ENCODE peak calls at places on chromosomes 12 and 14, in nine cellular contexts. O, I, G, R, V, S, F, A and C are unnamed samples.

GRCh38 chr14:103628221-103628683 is 759 bp upstream of the KLC1 start:
- DNase-seq in O (peak; percentile 82), I (no peak), G (peak; percentile 6), R (peak; percentile 36), V (peak; percentile 52), S (peak; percentile 72), F (peak; percentile 75), A (peak; percentile 90), C (peak; percentile 71)

GRCh38 chr14:79451601-79452000 is 759.7 kb downstream of the DIO2 start:
- DNase-seq in O (no peak), I (no peak), G (no peak), R (peak; percentile 67), V (no peak), S (no peak), F (no peak), A (no peak), C (no peak)

GRCh38 chr12:93107514-93107942 is 178.4 kb upstream of the EEA1 start:
- DNase-seq in O (no peak), I (no peak), G (no peak), R (no peak), V (no peak), S (no peak), F (no peak), A (no peak), C (no peak)

GRCh38 chr14:104138891-104139459 is 588 bp downstream of the KIF26A start:
- DNase-seq in O (no peak), I (no peak), G (no peak), R (peak; percentile 23), V (no peak), S (peak; percentile 58), F (no peak), A (no peak), C (no peak)

GRCh38 chr12:80937391-80938238 is at the start of gene LIN7A:
- DNase-seq in O (peak; percentile 17), I (no peak), G (no peak), R (peak; percentile 67), V (peak; percentile 76), S (peak; percentile 69), F (peak; percentile 35), A (peak; percentile 7), C (peak; percentile 52)

GRCh38 chr12:57276935-57277563 is 26.1 kb upstream of the STAC3 start:
- DNase-seq in O (peak; percentile 40), I (no peak), G (no peak), R (no peak), V (peak; percentile 25), S (no peak), F (peak; percentile 57), A (peak; percentile 7), C (peak; percentile 58)

GRCh38 chr12:73341559-73342247 is 1069.5 kb downstream of the TRHDE start:
- DNase-seq in O (no peak), I (no peak), G (no peak), R (no peak), V (no peak), S (no peak), F (no peak), A (no peak), C (no peak)

GRCh38 chr12:121668750-121669524 is 517 bp downstream of the MORN3 start:
- DNase-seq in O (peak; percentile 49), I (no peak), G (peak; percentile 54), R (peak; percentile 77), V (peak; percentile 73), S (peak; percentile 79), F (peak; percentile 55), A (no peak), C (peak; percentile 64)

GRCh38 chr12:19066471-19067001 is 63.0 kb upstream of the PLEKHA5 start:
- DNase-seq in O (no peak), I (no peak), G (no peak), R (no peak), V (no peak), S (no peak), F (no peak), A (no peak), C (no peak)

GRCh38 chr12:107903377-107904061 is 129.0 kb downstream of the ASCL4 start:
- DNase-seq in O (no peak), I (no peak), G (no peak), R (peak; percentile 89), V (peak; percentile 84), S (peak; percentile 82), F (no peak), A (peak; percentile 23), C (peak; percentile 93)

GRCh38 chr14:104937161-104937560 is 12.5 kb downstream of the PLD4 start:
- DNase-seq in O (no peak), I (peak; percentile 17), G (no peak), R (no peak), V (no peak), S (no peak), F (no peak), A (no peak), C (no peak)

GRCh38 chr12:54154708-54155316 is 34.0 kb downstream of the SMUG1 start:
- DNase-seq in O (no peak), I (no peak), G (no peak), R (no peak), V (no peak), S (no peak), F (no peak), A (no peak), C (no peak)

GRCh38 chr14:51430600-51430999 is 190.6 kb downstream of the TMX1 start:
- DNase-seq in O (peak; percentile 36), I (no peak), G (no peak), R (no peak), V (no peak), S (no peak), F (peak; percentile 34), A (no peak), C (no peak)

GRCh38 chr12:106133136-106134087 is 5.3 kb downstream of the NUAK1 start:
- DNase-seq in O (no peak), I (no peak), G (no peak), R (no peak), V (no peak), S (no peak), F (no peak), A (peak; percentile 89), C (no peak)

GRCh38 chr14:64117671-64118402 is 176.3 kb downstream of the ESR2 start:
- DNase-seq in O (peak; percentile 88), I (no peak), G (no peak), R (no peak), V (no peak), S (no peak), F (peak; percentile 56), A (peak; percentile 92), C (peak; percentile 69)

GRCh38 chr14:60233891-60234290 is 15.1 kb upstream of the PPM1A start:
- DNase-seq in O (peak; percentile 56), I (no peak), G (no peak), R (no peak), V (no peak), S (no peak), F (no peak), A (no peak), C (no peak)

GRCh38 chr14:60232185-60232584 is 16.8 kb upstream of the PPM1A start:
- DNase-seq in O (no peak), I (no peak), G (no peak), R (no peak), V (no peak), S (no peak), F (no peak), A (no peak), C (no peak)

GRCh38 chr14:60235440-60235839 is 13.6 kb upstream of the PPM1A start:
- DNase-seq in O (peak; percentile 19), I (no peak), G (no peak), R (no peak), V (no peak), S (no peak), F (no peak), A (no peak), C (no peak)

GRCh38 chr14:60229614-60230013 is 19.4 kb upstream of the PPM1A start:
- DNase-seq in O (no peak), I (no peak), G (no peak), R (no peak), V (no peak), S (no peak), F (no peak), A (no peak), C (no peak)

DNA sequence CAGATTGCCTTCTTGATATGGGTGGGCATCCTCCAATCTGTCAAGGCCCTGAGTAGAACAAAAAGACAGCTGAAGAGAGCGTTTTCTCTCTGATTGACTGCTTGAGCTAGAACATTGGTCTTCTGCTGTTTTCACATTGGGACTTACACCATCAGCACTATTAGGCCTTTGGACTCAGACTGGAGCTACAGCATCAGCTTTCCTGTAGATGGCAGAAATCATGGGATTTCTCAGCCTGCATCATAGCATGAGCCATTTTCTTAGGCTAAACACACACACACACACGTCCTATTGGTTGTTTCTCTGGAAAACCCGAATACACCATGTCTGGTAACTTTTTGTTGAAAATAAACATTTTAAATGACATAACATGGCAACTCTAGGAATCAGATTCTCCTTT is 15.8 kb upstream of the PPM1A start:
- DNase-seq in O (peak; percentile 23), I (no peak), G (no peak), R (no peak), V (no peak), S (no peak), F (peak; percentile 8), A (no peak), C (no peak)
- TF ChIP-seq CTCF in O (no peak), I (no peak), G (no peak), R (no peak), V (no peak), S (no peak), F (no peak), A (no peak), C (no peak)

GRCh38 chr12:30753233-30753632 is 1.5 kb downstream of the CAPRIN2 start:
- DNase-seq in O (peak; percentile 52), I (peak; percentile 33), G (peak; percentile 4), R (peak; percentile 16), V (peak; percentile 50), S (peak; percentile 28), F (peak; percentile 63), A (peak; percentile 13), C (no peak)
- TF ChIP-seq CTCF in O (peak; percentile 59), I (peak; percentile 80), G (no peak), R (peak; percentile 44), V (peak; percentile 65), S (peak; percentile 39), F (peak; percentile 67), A (no peak), C (no peak)

DNA sequence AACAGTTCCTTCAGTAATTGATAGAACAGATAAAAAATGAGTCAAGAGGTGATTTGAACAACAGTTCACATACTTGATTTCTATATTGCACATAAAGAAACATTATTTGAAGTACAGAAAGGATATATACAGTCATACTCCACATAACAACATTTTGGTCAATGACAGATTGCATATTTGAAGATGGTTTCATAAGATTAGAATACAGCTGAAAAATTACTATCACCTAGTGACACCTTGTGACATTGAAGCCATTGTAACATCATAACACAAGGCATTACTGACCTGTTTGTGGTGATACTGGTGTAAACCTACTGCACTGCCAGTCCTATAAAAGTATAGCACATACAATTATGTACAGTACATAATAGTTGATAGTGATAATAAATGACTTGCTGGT is 43.1 kb upstream of the ABCC9 start:
- DNase-seq in O (no peak), I (no peak), G (no peak), R (no peak), V (no peak), S (no peak), F (no peak), A (no peak), C (no peak)
- TF ChIP-seq CTCF in O (no peak), I (no peak), G (no peak), R (no peak), V (no peak), S (no peak), F (no peak), A (no peak), C (no peak)

DNA sequence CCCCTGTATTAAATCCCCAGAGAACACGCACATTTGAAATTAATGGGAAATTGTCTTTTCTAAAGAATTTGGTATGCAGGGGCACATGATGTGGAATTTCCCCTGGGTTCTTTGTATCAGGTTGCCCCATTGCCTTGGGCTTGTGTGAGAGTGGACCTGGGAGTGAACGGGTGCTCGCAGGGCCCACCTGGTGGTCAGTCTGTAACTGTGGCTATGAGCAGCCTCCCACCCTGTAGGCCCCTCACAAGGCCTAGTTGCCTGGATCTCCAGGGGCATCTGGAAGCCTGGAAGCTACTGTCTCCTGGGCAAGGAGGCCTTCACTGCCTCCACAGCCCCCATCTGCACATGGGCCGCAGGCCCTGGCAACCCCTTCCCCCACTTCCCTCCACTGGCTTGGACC is 96.7 kb downstream of the SLC25A47 start:
- DNase-seq in O (no peak), I (no peak), G (no peak), R (peak; percentile 48), V (no peak), S (peak; percentile 31), F (no peak), A (no peak), C (no peak)
- TF ChIP-seq CTCF in O (no peak), I (peak; percentile 47), G (no peak), R (peak; percentile 80), V (peak; percentile 10), S (peak; percentile 49), F (no peak), A (no peak), C (no peak)